ENCODE peak calls at places on chromosome 19, in eight cellular contexts. G, D, A, O, I, H, B and Z are unnamed samples.

GRCh38 chr19:32172761-32173160 is 172.6 kb upstream of the ZNF507 start:
- DNase-seq in G (no peak), D (no peak), A (no peak), O (no peak), I (no peak), H (no peak), B (no peak), Z (no peak)

GRCh38 chr19:3276341-3276799 is 51.9 kb downstream of the CELF5 start:
- DNase-seq in G (no peak), D (peak; percentile 71), A (no peak), O (peak; percentile 83), I (no peak), H (peak; percentile 88), B (no peak), Z (no peak)

GRCh38 chr19:10603084-10603872 is 16.2 kb upstream of the AP1M2 start:
- DNase-seq in G (peak; percentile 67), D (no peak), A (no peak), O (no peak), I (peak; percentile 69), H (no peak), B (peak; percentile 70), Z (no peak)

GRCh38 chr19:47581605-47582319 is 8.8 kb upstream of the ZNF541 start:
- DNase-seq in G (no peak), D (peak; percentile 72), A (no peak), O (no peak), I (no peak), H (no peak), B (no peak), Z (no peak)

GRCh38 chr19:48258350-48258749 is 2.6 kb upstream of the CARD8 start:
- DNase-seq in G (no peak), D (peak; percentile 16), A (no peak), O (no peak), I (no peak), H (no peak), B (no peak), Z (peak; percentile 16)

GRCh38 chr19:7589822-7590221 is 5.8 kb upstream of the CAMSAP3 start:
- DNase-seq in G (no peak), D (no peak), A (no peak), O (no peak), I (no peak), H (no peak), B (no peak), Z (no peak)

GRCh38 chr19:40274585-40275544 is 10.3 kb downstream of the AKT2 start:
- DNase-seq in G (peak; percentile 23), D (no peak), A (no peak), O (no peak), I (no peak), H (no peak), B (no peak), Z (no peak)

GRCh38 chr19:18852634-18853033 is 20.9 kb downstream of the UPF1 start:
- DNase-seq in G (no peak), D (no peak), A (no peak), O (no peak), I (no peak), H (no peak), B (no peak), Z (no peak)

GRCh38 chr19:14435320-14436050 is 2.4 kb downstream of the PKN1 start:
- DNase-seq in G (no peak), D (no peak), A (no peak), O (no peak), I (no peak), H (no peak), B (no peak), Z (no peak)

GRCh38 chr19:15265849-15266248 is 33.6 kb upstream of the EPHX3 start:
- DNase-seq in G (peak; percentile 93), D (no peak), A (peak; percentile 93), O (no peak), I (peak; percentile 96), H (no peak), B (no peak), Z (no peak)

GRCh38 chr19:34963531-34964406 is at the start of gene ZNF792:
- DNase-seq in G (peak; percentile 77), D (no peak), A (peak; percentile 45), O (peak; percentile 59), I (peak; percentile 82), H (peak; percentile 16), B (no peak), Z (no peak)

GRCh38 chr19:19822148-19822429 is 539 bp upstream of the ZNF506 start:
- DNase-seq in G (no peak), D (no peak), A (no peak), O (no peak), I (no peak), H (no peak), B (no peak), Z (no peak)

GRCh38 chr19:44552324-44552723 is 22.8 kb upstream of the CEACAM20 start:
- DNase-seq in G (no peak), D (peak; percentile 51), A (no peak), O (peak; percentile 81), I (no peak), H (peak; percentile 63), B (no peak), Z (no peak)

GRCh38 chr19:40596608-40597328 is 4.4 kb upstream of the LTBP4 start:
- DNase-seq in G (peak; percentile 73), D (no peak), A (peak; percentile 57), O (peak; percentile 89), I (peak; percentile 75), H (peak; percentile 67), B (no peak), Z (no peak)

GRCh38 chr19:14375582-14376291 is 5.5 kb upstream of the ADGRE5 start:
- DNase-seq in G (peak; percentile 80), D (no peak), A (no peak), O (no peak), I (peak; percentile 77), H (no peak), B (no peak), Z (no peak)

GRCh38 chr19:3142292-3142670 is 6.4 kb downstream of the GNA15 start:
- DNase-seq in G (peak; percentile 21), D (peak; percentile 86), A (no peak), O (peak; percentile 65), I (no peak), H (peak; percentile 31), B (no peak), Z (no peak)

GRCh38 chr19:42352216-42352892 is 26.9 kb downstream of the MEGF8 start:
- DNase-seq in G (no peak), D (no peak), A (no peak), O (peak; percentile 72), I (no peak), H (no peak), B (no peak), Z (no peak)

GRCh38 chr19:52170863-52171320 is 529 bp downstream of the ZNF836 start:
- DNase-seq in G (peak; percentile 38), D (no peak), A (peak; percentile 39), O (no peak), I (peak; percentile 64), H (no peak), B (no peak), Z (no peak)

GRCh38 chr19:3775374-3775711 is 3.3 kb upstream of the RAX2 start:
- DNase-seq in G (no peak), D (no peak), A (no peak), O (no peak), I (no peak), H (no peak), B (no peak), Z (no peak)

GRCh38 chr19:47390533-47391488 is 28.5 kb downstream of the MEIS3 start:
- DNase-seq in G (no peak), D (no peak), A (no peak), O (no peak), I (peak; percentile 15), H (no peak), B (no peak), Z (no peak)

GRCh38 chr19:58311345-58311744 is 6.2 kb downstream of the ERVK3-1 start:
- DNase-seq in G (no peak), D (no peak), A (no peak), O (no peak), I (no peak), H (no peak), B (no peak), Z (no peak)
- TF ChIP-seq CTCF in G (no peak), D (no peak), A (no peak), O (no peak), I (no peak), H (no peak), B (no peak), Z (no peak)

GRCh38 chr19:6586726-6587092 is 4.2 kb downstream of the CD70 start:
- DNase-seq in G (no peak), D (no peak), A (no peak), O (no peak), I (no peak), H (no peak), B (no peak), Z (no peak)
- H3K4me3 ChIP-seq in G (no peak overlapping the region), D (no peak overlapping the region), A (no peak overlapping the region), O (no peak overlapping the region), I (no peak overlapping the region), H (no peak overlapping the region), B (peak overlapping the region; percentile 100), Z (peak overlapping the region; percentile 84)

GRCh38 chr19:31126236-31126635 is 223.0 kb downstream of the TSHZ3 start:
- DNase-seq in G (no peak), D (no peak), A (no peak), O (no peak), I (no peak), H (no peak), B (no peak), Z (no peak)
- TF ChIP-seq CTCF in G (no peak), D (no peak), A (no peak), O (no peak), I (no peak), H (no peak), B (no peak), Z (no peak)

GRCh38 chr19:6034512-6034911 is 56.6 kb upstream of the RANBP3 start:
- DNase-seq in G (no peak), D (no peak), A (no peak), O (no peak), I (no peak), H (no peak), B (no peak), Z (no peak)

GRCh38 chr19:6032827-6033226 is 54.9 kb upstream of the RANBP3 start:
- DNase-seq in G (no peak), D (no peak), A (no peak), O (no peak), I (no peak), H (no peak), B (no peak), Z (no peak)

GRCh38 chr19:6032381-6032780 is 54.4 kb upstream of the RANBP3 start:
- DNase-seq in G (no peak), D (no peak), A (no peak), O (no peak), I (no peak), H (no peak), B (no peak), Z (no peak)

GRCh38 chr19:6035026-6035425 is 57.1 kb upstream of the RANBP3 start:
- DNase-seq in G (no peak), D (no peak), A (no peak), O (no peak), I (no peak), H (no peak), B (no peak), Z (no peak)

DNA sequence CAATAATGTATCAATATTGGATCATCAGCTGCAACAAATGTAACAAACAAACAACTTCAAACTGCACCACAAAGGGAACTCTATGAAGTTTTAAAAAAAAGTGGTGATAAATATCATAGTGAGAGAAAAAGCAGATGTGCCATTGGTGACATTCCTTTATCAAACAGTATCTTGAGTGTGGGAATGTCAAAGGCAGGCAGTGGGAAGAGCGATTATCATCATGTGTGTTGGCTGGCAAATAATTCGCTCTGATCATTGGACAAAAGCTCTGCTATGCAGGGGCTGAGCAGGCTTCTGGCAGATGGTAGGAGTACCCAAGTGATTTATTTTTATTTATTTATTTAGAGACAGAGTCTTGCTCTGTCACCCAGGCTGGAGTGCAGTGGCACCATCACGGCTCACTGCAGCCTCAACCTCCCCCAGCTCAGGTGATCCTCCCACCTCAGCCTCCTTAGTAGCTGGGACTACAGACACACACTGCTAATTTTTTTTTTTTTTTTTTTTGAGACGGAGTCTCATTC is 55.9 kb upstream of the RANBP3 start:
- DNase-seq in G (no peak), D (no peak), A (no peak), O (no peak), I (no peak), H (no peak), B (no peak), Z (no peak)
- H3K4me3 ChIP-seq in G (no peak overlapping the region), D (no peak overlapping the region), A (no peak overlapping the region), O (no peak overlapping the region), I (no peak overlapping the region), H (no peak overlapping the region), B (no peak overlapping the region), Z (no peak overlapping the region)